ENCODE peak calls at places on chromosomes 13 and 19, in nine cellular contexts. E, S, N, L, D, C, U, O and X are unnamed samples.

GRCh38 chr13:102399791-102400618 is 1.8 kb downstream of the FGF14 start:
- DNase-seq in E (no peak), S (no peak), N (peak; percentile 11), L (no peak), D (no peak), C (no peak), U (peak; percentile 39), O (no peak), X (no peak)

GRCh38 chr19:14732510-14732909 is 42.7 kb downstream of the ZNF333 start:
- DNase-seq in E (no peak), S (no peak), N (no peak), L (no peak), D (no peak), C (no peak), U (no peak), O (no peak), X (no peak)

GRCh38 chr19:11506101-11506555 is 489 bp upstream of the ZNF653 start:
- DNase-seq in E (no peak), S (no peak), N (no peak), L (no peak), D (no peak), C (no peak), U (no peak), O (no peak), X (no peak)

GRCh38 chr13:97849305-97849704 is 104.2 kb upstream of the IPO5 start:
- DNase-seq in E (peak; percentile 52), S (peak; percentile 8), N (no peak), L (peak; percentile 17), D (no peak), C (no peak), U (no peak), O (peak; percentile 66), X (peak; percentile 38)

GRCh38 chr13:53238241-53238640 is 209.6 kb downstream of the OLFM4 start:
- DNase-seq in E (no peak), S (no peak), N (no peak), L (no peak), D (no peak), C (no peak), U (no peak), O (no peak), X (no peak)

GRCh38 chr13:48892311-48892710 is 83.4 kb upstream of the FNDC3A start:
- DNase-seq in E (peak; percentile 92), S (no peak), N (no peak), L (no peak), D (no peak), C (no peak), U (no peak), O (peak; percentile 91), X (peak; percentile 26)

GRCh38 chr13:34124912-34125311 is 307.0 kb downstream of the RFC3 start:
- DNase-seq in E (no peak), S (no peak), N (no peak), L (no peak), D (no peak), C (no peak), U (peak; percentile 20), O (no peak), X (no peak)

GRCh38 chr19:30320916-30321315 is 51.3 kb upstream of the ZNF536 start:
- DNase-seq in E (no peak), S (no peak), N (no peak), L (no peak), D (no peak), C (no peak), U (no peak), O (no peak), X (no peak)

GRCh38 chr13:44770951-44771350 is 194.8 kb upstream of the TSC22D1 start:
- DNase-seq in E (no peak), S (no peak), N (no peak), L (no peak), D (no peak), C (no peak), U (no peak), O (no peak), X (no peak)

GRCh38 chr13:38641164-38641948 is 45.5 kb upstream of the FREM2 start:
- DNase-seq in E (no peak), S (no peak), N (no peak), L (peak; percentile 8), D (no peak), C (no peak), U (no peak), O (no peak), X (no peak)

GRCh38 chr13:66205807-66206206 is 1024.3 kb downstream of the PCDH9 start:
- DNase-seq in E (no peak), S (no peak), N (no peak), L (no peak), D (no peak), C (no peak), U (no peak), O (no peak), X (no peak)

GRCh38 chr13:22463089-22463488 is 717.7 kb upstream of the SGCG start:
- DNase-seq in E (no peak), S (no peak), N (no peak), L (no peak), D (no peak), C (no peak), U (no peak), O (no peak), X (no peak)

GRCh38 chr19:41691268-41691970 is 3.3 kb upstream of the CEACAM7 start:
- DNase-seq in E (no peak), S (no peak), N (no peak), L (peak; percentile 58), D (no peak), C (no peak), U (peak; percentile 49), O (peak; percentile 20), X (no peak)

GRCh38 chr13:102214956-102215355 is 186.9 kb downstream of the FGF14 start:
- DNase-seq in E (no peak), S (no peak), N (no peak), L (no peak), D (no peak), C (no peak), U (no peak), O (no peak), X (no peak)

GRCh38 chr19:18637644-18638630 is 1.1 kb downstream of the KLHL26 start:
- DNase-seq in E (no peak), S (no peak), N (no peak), L (peak; percentile 37), D (no peak), C (no peak), U (peak; percentile 87), O (no peak), X (no peak)

GRCh38 chr19:16200038-16200775 is 2.5 kb downstream of the AP1M1 start:
- DNase-seq in E (peak; percentile 33), S (no peak), N (no peak), L (no peak), D (no peak), C (no peak), U (no peak), O (no peak), X (no peak)

GRCh38 chr13:39245688-39246087 is 207.4 kb downstream of the NHLRC3 start:
- DNase-seq in E (no peak), S (no peak), N (no peak), L (no peak), D (no peak), C (no peak), U (no peak), O (no peak), X (no peak)

GRCh38 chr13:107375701-107376350 is 807.9 kb upstream of the ARGLU1 start:
- DNase-seq in E (no peak), S (no peak), N (no peak), L (no peak), D (no peak), C (no peak), U (no peak), O (peak; percentile 84), X (no peak)

GRCh38 chr13:113390874-113391497 is 27.1 kb upstream of the GRTP1 start:
- DNase-seq in E (no peak), S (no peak), N (no peak), L (no peak), D (no peak), C (no peak), U (no peak), O (no peak), X (no peak)

GRCh38 chr13:51688937-51689336 is 104.7 kb downstream of the WDFY2 start:
- DNase-seq in E (no peak), S (no peak), N (no peak), L (no peak), D (no peak), C (no peak), U (no peak), O (no peak), X (no peak)

GRCh38 chr13:40813662-40814454 is 24.4 kb downstream of the SLC25A15 start:
- DNase-seq in E (peak; percentile 34), S (no peak), N (no peak), L (no peak), D (no peak), C (no peak), U (peak; percentile 30), O (peak; percentile 16), X (peak; percentile 15)

GRCh38 chr19:1311543-1312091 is 25.9 kb downstream of the EFNA2 start:
- DNase-seq in E (no peak), S (no peak), N (no peak), L (no peak), D (no peak), C (no peak), U (no peak), O (no peak), X (peak; percentile 71)

DNA sequence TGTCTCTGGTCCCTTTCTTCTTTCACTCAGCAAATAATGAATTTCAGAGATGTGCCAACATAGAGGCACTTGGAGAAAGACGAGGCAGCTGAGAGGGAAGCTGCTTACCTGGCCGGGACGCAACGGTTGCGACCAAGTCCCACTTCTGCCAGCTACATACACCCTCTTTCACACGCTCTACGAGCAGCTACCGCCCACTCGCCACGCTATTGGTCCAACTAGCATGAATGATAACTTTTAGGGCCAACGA is 773 bp upstream of the CNOT3 start:
- DNase-seq in E (no peak), S (no peak), N (no peak), L (no peak), D (no peak), C (no peak), U (no peak), O (no peak), X (no peak)
- TF ChIP-seq POLR2A in E (no peak), S (peak; percentile 91), N (no peak), L (peak; percentile 66), D (no peak), C (peak; percentile 82), U (peak; percentile 81), O (no peak), X (peak; percentile 90)

GRCh38 chr19:43463381-43464088 is 1.9 kb downstream of the LYPD3 start:
- DNase-seq in E (peak; percentile 79), S (peak; percentile 73), N (peak; percentile 96), L (peak; percentile 99), D (peak; percentile 97), C (peak; percentile 74), U (peak; percentile 98), O (peak; percentile 91), X (peak; percentile 92)
- TF ChIP-seq POLR2A in E (no peak), S (no peak), N (no peak), L (no peak), D (no peak), C (no peak), U (no peak), O (no peak), X (no peak)

GRCh38 chr13:112225429-112226090 is 150.6 kb upstream of the SPACA7 start:
- DNase-seq in E (no peak), S (no peak), N (no peak), L (no peak), D (no peak), C (no peak), U (no peak), O (no peak), X (no peak)
- TF ChIP-seq POLR2A in E (no peak), S (no peak), N (no peak), L (no peak), D (no peak), C (no peak), U (no peak), O (no peak), X (no peak)

GRCh38 chr19:17213334-17213733 is 1.8 kb upstream of the USE1 start:
- DNase-seq in E (no peak), S (no peak), N (no peak), L (no peak), D (no peak), C (no peak), U (no peak), O (no peak), X (no peak)
- TF ChIP-seq POLR2A in E (no peak), S (peak; percentile 44), N (no peak), L (no peak), D (no peak), C (no peak), U (no peak), O (no peak), X (no peak)